ENCODE peak calls at places on chromosomes 3 and 15, in nine cellular contexts. P, V, G, Q, I, U, F, E and B are unnamed samples.

GRCh38 chr15:76286231-76286879 is 24.9 kb downstream of the ETFA start:
- DNase-seq in F (no peak), P (peak), U (no peak), V (no peak), I (peak), Q (no peak), G (no peak), E (no peak), B (no peak)

GRCh38 chr3:45748068-45748467 is 48.3 kb downstream of the SLC6A20 start:
- DNase-seq in G (no peak), F (no peak), E (peak), Q (no peak), V (no peak), P (no peak), I (no peak), U (no peak), B (no peak)

GRCh38 chr3:17983106-17983505 is 240.7 kb upstream of the TBC1D5 start:
- DNase-seq in G (peak), F (no peak), P (no peak), I (no peak), E (no peak), V (no peak), U (no peak), Q (no peak), B (no peak)

GRCh38 chr15:63263519-63263918 is 13.9 kb upstream of the APH1B start:
- DNase-seq in V (no peak), G (no peak), P (no peak), Q (no peak), U (no peak), F (no peak), I (no peak), E (no peak), B (no peak)

GRCh38 chr15:43920815-43921214 is 94.0 kb downstream of the WDR76 start:
- DNase-seq in G (no peak), F (no peak), V (no peak), E (peak), Q (peak), U (no peak), I (no peak), P (no peak), B (no peak)

GRCh38 chr3:142588708-142589107 is 7.5 kb upstream of the PLS1 start:
- DNase-seq in E (no peak), P (no peak), Q (no peak), V (no peak), G (no peak), F (no peak), U (no peak), I (no peak), B (no peak)

GRCh38 chr3:90062018-90062417 is 954.6 kb downstream of the EPHA3 start:
- DNase-seq in U (no peak), I (no peak), Q (no peak), P (no peak), F (no peak), E (peak), V (peak), G (no peak), B (no peak)

GRCh38 chr15:85770014-85770721 is 24.6 kb downstream of the KLHL25 start:
- DNase-seq in Q (no peak), F (no peak), E (no peak), U (no peak), G (no peak), V (no peak), I (peak), P (no peak), B (no peak)

GRCh38 chr3:61250784-61251173 is 473 bp downstream of the FHIT start:
- DNase-seq in P (peak), E (peak), Q (no peak), F (no peak), G (no peak), V (no peak), U (peak), I (no peak), B (no peak)

GRCh38 chr15:30991301-30992072 is at the start of gene MTMR10:
- DNase-seq in F (peak), P (peak), V (peak), Q (peak), I (peak), E (peak), U (peak), G (peak), B (peak)

GRCh38 chr3:11563749-11564148 is 80.0 kb downstream of the VGLL4 start:
- DNase-seq in P (no peak), F (no peak), Q (no peak), I (no peak), E (no peak), U (no peak), G (no peak), V (no peak), B (peak)

GRCh38 chr15:41866263-41866703 is 27.6 kb downstream of the SPTBN5 start:
- DNase-seq in U (no peak), Q (no peak), F (no peak), P (no peak), V (no peak), G (no peak), I (no peak), E (no peak), B (no peak)

GRCh38 chr3:187957209-187957981 is 196.6 kb upstream of the LPP start:
- DNase-seq in G (no peak), V (no peak), U (no peak), F (no peak), P (no peak), Q (no peak), I (no peak), E (no peak), B (no peak)

GRCh38 chr15:69787791-69788190 is 309.9 kb downstream of the TLE3 start:
- DNase-seq in F (no peak), V (no peak), I (no peak), G (no peak), U (no peak), Q (no peak), P (no peak), E (no peak), B (no peak)